ENCODE peak calls at places on chromosomes 2 and 18, in four cellular contexts. One of them, this sample, is unnamed.

GRCh38 chr2:4585057-4585635 is 881.8 kb downstream of the DCDC2C start:
- DNase-seq in Calu3: no peak
- DNase-seq in activated CD8-positive, alpha-beta T cell treated with anti-CD3 and anti-CD28 coated beads for 36 hours: no peak
- DNase-seq in HT-29: no peak
- DNase-seq in this sample: no peak

GRCh38 chr2:20218331-20219320 is 6.3 kb downstream of the SDC1 start:
- DNase-seq in Calu3: no peak
- DNase-seq in activated CD8-positive, alpha-beta T cell treated with anti-CD3 and anti-CD28 coated beads for 36 hours: no peak
- DNase-seq in HT-29: no peak
- DNase-seq in this sample: no peak

GRCh38 chr2:111659361-111660281 is 224.4 kb downstream of the ANAPC1 start:
- DNase-seq in Calu3: peak; percentile 91
- DNase-seq in activated CD8-positive, alpha-beta T cell treated with anti-CD3 and anti-CD28 coated beads for 36 hours: no peak
- DNase-seq in HT-29: peak; percentile 37
- DNase-seq in this sample: no peak

GRCh38 chr2:204183608-204184007 is 247.0 kb downstream of the ICOS start:
- DNase-seq in Calu3: no peak
- DNase-seq in activated CD8-positive, alpha-beta T cell treated with anti-CD3 and anti-CD28 coated beads for 36 hours: no peak
- DNase-seq in HT-29: no peak
- DNase-seq in this sample: no peak

GRCh38 chr2:168884990-168885389 is 5.2 kb downstream of the SPC25 start:
- DNase-seq in Calu3: no peak
- DNase-seq in activated CD8-positive, alpha-beta T cell treated with anti-CD3 and anti-CD28 coated beads for 36 hours: no peak
- DNase-seq in HT-29: no peak
- DNase-seq in this sample: no peak

GRCh38 chr18:48036191-48036590 is 105.7 kb upstream of the SMAD2 start:
- DNase-seq in Calu3: no peak
- DNase-seq in activated CD8-positive, alpha-beta T cell treated with anti-CD3 and anti-CD28 coated beads for 36 hours: no peak
- DNase-seq in HT-29: no peak
- DNase-seq in this sample: no peak

GRCh38 chr2:44751754-44752479 is 189.6 kb upstream of the SIX3 start:
- DNase-seq in Calu3: no peak
- DNase-seq in activated CD8-positive, alpha-beta T cell treated with anti-CD3 and anti-CD28 coated beads for 36 hours: no peak
- DNase-seq in HT-29: no peak
- DNase-seq in this sample: no peak

GRCh38 chr2:162482463-162482862 is 138.5 kb downstream of the GCA start:
- DNase-seq in Calu3: no peak
- DNase-seq in activated CD8-positive, alpha-beta T cell treated with anti-CD3 and anti-CD28 coated beads for 36 hours: no peak
- DNase-seq in HT-29: no peak
- DNase-seq in this sample: no peak

GRCh38 chr2:136376798-136377211 is 258.9 kb upstream of the CXCR4 start:
- DNase-seq in Calu3: no peak
- DNase-seq in activated CD8-positive, alpha-beta T cell treated with anti-CD3 and anti-CD28 coated beads for 36 hours: peak; percentile 49
- DNase-seq in HT-29: no peak
- DNase-seq in this sample: no peak

GRCh38 chr2:191155608-191156071 is 4.8 kb upstream of the STAT4 start:
- DNase-seq in Calu3: no peak
- DNase-seq in activated CD8-positive, alpha-beta T cell treated with anti-CD3 and anti-CD28 coated beads for 36 hours: peak; percentile 9
- DNase-seq in HT-29: peak; percentile 36
- DNase-seq in this sample: peak; percentile 57

GRCh38 chr2:178523596-178524134 is 43.4 kb downstream of the PLEKHA3 start:
- DNase-seq in Calu3: peak; percentile 2
- DNase-seq in activated CD8-positive, alpha-beta T cell treated with anti-CD3 and anti-CD28 coated beads for 36 hours: no peak
- DNase-seq in HT-29: no peak
- DNase-seq in this sample: no peak

GRCh38 chr2:192978317-192978874 is 783.7 kb upstream of the TMEFF2 start:
- DNase-seq in Calu3: no peak
- DNase-seq in activated CD8-positive, alpha-beta T cell treated with anti-CD3 and anti-CD28 coated beads for 36 hours: no peak
- DNase-seq in HT-29: no peak
- DNase-seq in this sample: no peak

GRCh38 chr2:96265349-96265839 is 403 bp downstream of the TMEM127 start:
- DNase-seq in Calu3: peak; percentile 43
- DNase-seq in activated CD8-positive, alpha-beta T cell treated with anti-CD3 and anti-CD28 coated beads for 36 hours: peak; percentile 45
- DNase-seq in HT-29: no peak
- DNase-seq in this sample: no peak

GRCh38 chr2:50492452-50492851 is 539.5 kb downstream of the NRXN1 start:
- DNase-seq in Calu3: peak; percentile 35
- DNase-seq in activated CD8-positive, alpha-beta T cell treated with anti-CD3 and anti-CD28 coated beads for 36 hours: peak; percentile 36
- DNase-seq in HT-29: peak; percentile 52
- DNase-seq in this sample: peak; percentile 72

GRCh38 chr18:50092250-50092780 is 102.6 kb downstream of the MYO5B start:
- DNase-seq in Calu3: no peak
- DNase-seq in activated CD8-positive, alpha-beta T cell treated with anti-CD3 and anti-CD28 coated beads for 36 hours: no peak
- DNase-seq in HT-29: no peak
- DNase-seq in this sample: no peak

GRCh38 chr2:218465987-218466633 is 47.2 kb downstream of the VIL1 start:
- DNase-seq in Calu3: no peak
- DNase-seq in activated CD8-positive, alpha-beta T cell treated with anti-CD3 and anti-CD28 coated beads for 36 hours: no peak
- DNase-seq in HT-29: peak; percentile 72
- DNase-seq in this sample: peak; percentile 9

GRCh38 chr18:68660355-68661183 is 54.3 kb downstream of the TMX3 start:
- DNase-seq in Calu3: no peak
- DNase-seq in activated CD8-positive, alpha-beta T cell treated with anti-CD3 and anti-CD28 coated beads for 36 hours: no peak
- DNase-seq in HT-29: peak; percentile 22
- DNase-seq in this sample: peak; percentile 31

GRCh38 chr2:10301946-10302478 is 692 bp upstream of the HPCAL1 start:
- DNase-seq in Calu3: no peak
- DNase-seq in activated CD8-positive, alpha-beta T cell treated with anti-CD3 and anti-CD28 coated beads for 36 hours: peak; percentile 53
- DNase-seq in HT-29: peak; percentile 45
- DNase-seq in this sample: no peak

GRCh38 chr2:207167129-207167923 is 1.6 kb upstream of the KLF7 start:
- DNase-seq in Calu3: no peak
- DNase-seq in activated CD8-positive, alpha-beta T cell treated with anti-CD3 and anti-CD28 coated beads for 36 hours: no peak
- DNase-seq in HT-29: no peak
- DNase-seq in this sample: peak; percentile 59

GRCh38 chr18:12373771-12374116 is 3.3 kb downstream of the AFG3L2 start:
- DNase-seq in Calu3: no peak
- DNase-seq in activated CD8-positive, alpha-beta T cell treated with anti-CD3 and anti-CD28 coated beads for 36 hours: no peak
- DNase-seq in HT-29: no peak
- DNase-seq in this sample: no peak

GRCh38 chr18:12766986-12767433 is 64.2 kb downstream of the PSMG2 start:
- DNase-seq in Calu3: no peak
- DNase-seq in activated CD8-positive, alpha-beta T cell treated with anti-CD3 and anti-CD28 coated beads for 36 hours: no peak
- DNase-seq in HT-29: peak; percentile 40
- DNase-seq in this sample: no peak

GRCh38 chr18:59846814-59847490 is 52.8 kb upstream of the PMAIP1 start:
- DNase-seq in Calu3: peak; percentile 79
- DNase-seq in activated CD8-positive, alpha-beta T cell treated with anti-CD3 and anti-CD28 coated beads for 36 hours: peak; percentile 83
- DNase-seq in HT-29: peak; percentile 26
- DNase-seq in this sample: peak; percentile 93

GRCh38 chr2:234324151-234324550 is 172.7 kb downstream of the ARL4C start:
- DNase-seq in Calu3: no peak
- DNase-seq in activated CD8-positive, alpha-beta T cell treated with anti-CD3 and anti-CD28 coated beads for 36 hours: no peak
- DNase-seq in HT-29: no peak
- DNase-seq in this sample: no peak

GRCh38 chr2:216632952-216633615 is at the start of gene IGFBP2:
- DNase-seq in Calu3: peak; percentile 63
- DNase-seq in activated CD8-positive, alpha-beta T cell treated with anti-CD3 and anti-CD28 coated beads for 36 hours: peak; percentile 75
- DNase-seq in HT-29: no peak
- DNase-seq in this sample: no peak

GRCh38 chr2:38213619-38214018 is 137.7 kb upstream of the CYP1B1 start:
- DNase-seq in Calu3: no peak
- DNase-seq in activated CD8-positive, alpha-beta T cell treated with anti-CD3 and anti-CD28 coated beads for 36 hours: no peak
- DNase-seq in HT-29: no peak
- DNase-seq in this sample: no peak

GRCh38 chr2:85751627-85752026 is 2.2 kb upstream of the ATOH8 start:
- DNase-seq in Calu3: no peak
- DNase-seq in activated CD8-positive, alpha-beta T cell treated with anti-CD3 and anti-CD28 coated beads for 36 hours: no peak
- DNase-seq in HT-29: no peak
- DNase-seq in this sample: no peak

GRCh38 chr18:23107718-23108117 is 27.6 kb upstream of the CABLES1 start:
- DNase-seq in Calu3: no peak
- DNase-seq in activated CD8-positive, alpha-beta T cell treated with anti-CD3 and anti-CD28 coated beads for 36 hours: no peak
- DNase-seq in HT-29: no peak
- DNase-seq in this sample: no peak

GRCh38 chr2:6780765-6781274 is 84.9 kb downstream of the CMPK2 start:
- DNase-seq in Calu3: peak; percentile 11
- DNase-seq in activated CD8-positive, alpha-beta T cell treated with anti-CD3 and anti-CD28 coated beads for 36 hours: peak; percentile 42
- DNase-seq in HT-29: no peak
- DNase-seq in this sample: peak; percentile 31

GRCh38 chr2:236012155-236012554 is 156.0 kb downstream of the GBX2 start:
- DNase-seq in Calu3: no peak
- DNase-seq in activated CD8-positive, alpha-beta T cell treated with anti-CD3 and anti-CD28 coated beads for 36 hours: no peak
- DNase-seq in HT-29: no peak
- DNase-seq in this sample: no peak

GRCh38 chr2:168849610-168850009 is 40.6 kb downstream of the SPC25 start:
- DNase-seq in Calu3: peak; percentile 87
- DNase-seq in activated CD8-positive, alpha-beta T cell treated with anti-CD3 and anti-CD28 coated beads for 36 hours: peak; percentile 20
- DNase-seq in HT-29: peak; percentile 47
- DNase-seq in this sample: peak; percentile 28

GRCh38 chr2:3651686-3652516 is 6.1 kb upstream of the ALLC start:
- DNase-seq in Calu3: peak; percentile 61
- DNase-seq in activated CD8-positive, alpha-beta T cell treated with anti-CD3 and anti-CD28 coated beads for 36 hours: peak; percentile 90
- DNase-seq in HT-29: peak; percentile 74
- DNase-seq in this sample: peak; percentile 93

GRCh38 chr18:32271649-32272324 is 81.9 kb downstream of the MEP1B start:
- DNase-seq in Calu3: peak; percentile 61
- DNase-seq in activated CD8-positive, alpha-beta T cell treated with anti-CD3 and anti-CD28 coated beads for 36 hours: peak; percentile 4
- DNase-seq in HT-29: peak; percentile 39
- DNase-seq in this sample: peak; percentile 38

GRCh38 chr2:195694553-195694952 is 37.5 kb downstream of the SLC39A10 start:
- DNase-seq in Calu3: no peak
- DNase-seq in activated CD8-positive, alpha-beta T cell treated with anti-CD3 and anti-CD28 coated beads for 36 hours: no peak
- DNase-seq in HT-29: no peak
- DNase-seq in this sample: no peak

GRCh38 chr18:79393181-79393598 is 2.5 kb upstream of the NFATC1 start:
- DNase-seq in Calu3: no peak
- DNase-seq in activated CD8-positive, alpha-beta T cell treated with anti-CD3 and anti-CD28 coated beads for 36 hours: no peak
- DNase-seq in HT-29: no peak
- DNase-seq in this sample: no peak

GRCh38 chr18:13813271-13813849 is 10.6 kb upstream of the MC5R start:
- DNase-seq in Calu3: peak; percentile 77
- DNase-seq in activated CD8-positive, alpha-beta T cell treated with anti-CD3 and anti-CD28 coated beads for 36 hours: peak; percentile 71
- DNase-seq in HT-29: peak; percentile 88
- DNase-seq in this sample: peak; percentile 52

GRCh38 chr18:58527116-58528010 is 101.5 kb downstream of the ALPK2 start:
- DNase-seq in Calu3: no peak
- DNase-seq in activated CD8-positive, alpha-beta T cell treated with anti-CD3 and anti-CD28 coated beads for 36 hours: no peak
- DNase-seq in HT-29: peak; percentile 46
- DNase-seq in this sample: no peak

This sample was measured in GM12865.